ENCODE peak calls at places on chromosome 19, in eight cellular contexts. One of them, this sample, is unnamed.

GRCh38 chr19:10074153-10074552 is 12.0 kb upstream of the SHFL start:
- DNase-seq in stomach: no peak
- DNase-seq in breast epithelium: no peak
- DNase-seq in endothelial cell of umbilical vein: peak
- DNase-seq in sigmoid colon: no peak
- DNase-seq in suprapubic skin: no peak
- DNase-seq in HCT116: peak
- DNase-seq in SK-N-SH: no peak
- DNase-seq in this sample: no peak

GRCh38 chr19:40672038-40672437 is 18.4 kb downstream of the NUMBL start:
- DNase-seq in stomach: no peak
- DNase-seq in breast epithelium: no peak
- DNase-seq in endothelial cell of umbilical vein: no peak
- DNase-seq in sigmoid colon: no peak
- DNase-seq in suprapubic skin: no peak
- DNase-seq in HCT116: no peak
- DNase-seq in SK-N-SH: no peak
- DNase-seq in this sample: peak

GRCh38 chr19:14509382-14509781 is 8.8 kb downstream of the DNAJB1 start:
- DNase-seq in stomach: no peak
- DNase-seq in breast epithelium: no peak
- DNase-seq in endothelial cell of umbilical vein: no peak
- DNase-seq in sigmoid colon: no peak
- DNase-seq in suprapubic skin: no peak
- DNase-seq in HCT116: no peak
- DNase-seq in SK-N-SH: no peak
- DNase-seq in this sample: no peak

GRCh38 chr19:48174445-48175030 is 4.1 kb downstream of the ZSWIM9 start:
- DNase-seq in stomach: no peak
- DNase-seq in breast epithelium: no peak
- DNase-seq in endothelial cell of umbilical vein: no peak
- DNase-seq in sigmoid colon: no peak
- DNase-seq in suprapubic skin: no peak
- DNase-seq in HCT116: no peak
- DNase-seq in SK-N-SH: no peak
- DNase-seq in this sample: no peak

GRCh38 chr19:33052352-33052972 is 12.2 kb downstream of the RHPN2 start:
- DNase-seq in stomach: peak
- DNase-seq in breast epithelium: no peak
- DNase-seq in endothelial cell of umbilical vein: no peak
- DNase-seq in sigmoid colon: no peak
- DNase-seq in suprapubic skin: no peak
- DNase-seq in HCT116: no peak
- DNase-seq in SK-N-SH: no peak
- DNase-seq in this sample: no peak

GRCh38 chr19:41541990-41542584 is 33.9 kb upstream of the CEACAM21 start:
- DNase-seq in stomach: peak
- DNase-seq in breast epithelium: no peak
- DNase-seq in endothelial cell of umbilical vein: peak
- DNase-seq in sigmoid colon: peak
- DNase-seq in suprapubic skin: peak
- DNase-seq in HCT116: peak
- DNase-seq in SK-N-SH: peak
- DNase-seq in this sample: peak

GRCh38 chr19:50184196-50184595 is 19.2 kb upstream of the MYH14 start:
- DNase-seq in stomach: no peak
- DNase-seq in breast epithelium: no peak
- DNase-seq in endothelial cell of umbilical vein: no peak
- DNase-seq in sigmoid colon: no peak
- DNase-seq in suprapubic skin: no peak
- DNase-seq in HCT116: no peak
- DNase-seq in SK-N-SH: no peak
- DNase-seq in this sample: no peak

GRCh38 chr19:5515737-5516136 is 52.0 kb downstream of the TINCR start:
- DNase-seq in stomach: no peak
- DNase-seq in breast epithelium: no peak
- DNase-seq in endothelial cell of umbilical vein: no peak
- DNase-seq in sigmoid colon: no peak
- DNase-seq in suprapubic skin: no peak
- DNase-seq in HCT116: no peak
- DNase-seq in SK-N-SH: no peak
- DNase-seq in this sample: no peak

GRCh38 chr19:40745402-40745780 is 4.9 kb downstream of the ACTMAP start:
- DNase-seq in stomach: no peak
- DNase-seq in breast epithelium: no peak
- DNase-seq in endothelial cell of umbilical vein: peak
- DNase-seq in sigmoid colon: no peak
- DNase-seq in suprapubic skin: no peak
- DNase-seq in HCT116: no peak
- DNase-seq in SK-N-SH: no peak
- DNase-seq in this sample: no peak

GRCh38 chr19:38319421-38320258 is at the start of gene KCNK6:
- DNase-seq in stomach: peak
- DNase-seq in breast epithelium: peak
- DNase-seq in endothelial cell of umbilical vein: peak
- DNase-seq in sigmoid colon: no peak
- DNase-seq in suprapubic skin: no peak
- DNase-seq in HCT116: no peak
- DNase-seq in SK-N-SH: peak
- DNase-seq in this sample: peak

GRCh38 chr19:41531438-41532311 is 44.3 kb upstream of the CEACAM21 start:
- DNase-seq in stomach: peak
- DNase-seq in breast epithelium: peak
- DNase-seq in endothelial cell of umbilical vein: peak
- DNase-seq in sigmoid colon: peak
- DNase-seq in suprapubic skin: peak
- DNase-seq in HCT116: no peak
- DNase-seq in SK-N-SH: no peak
- DNase-seq in this sample: peak

GRCh38 chr19:49441210-49441959 is at the start of gene SLC17A7:
- DNase-seq in stomach: no peak
- DNase-seq in breast epithelium: no peak
- DNase-seq in endothelial cell of umbilical vein: no peak
- DNase-seq in sigmoid colon: peak
- DNase-seq in suprapubic skin: peak
- DNase-seq in HCT116: no peak
- DNase-seq in SK-N-SH: peak
- DNase-seq in this sample: no peak

DNA sequence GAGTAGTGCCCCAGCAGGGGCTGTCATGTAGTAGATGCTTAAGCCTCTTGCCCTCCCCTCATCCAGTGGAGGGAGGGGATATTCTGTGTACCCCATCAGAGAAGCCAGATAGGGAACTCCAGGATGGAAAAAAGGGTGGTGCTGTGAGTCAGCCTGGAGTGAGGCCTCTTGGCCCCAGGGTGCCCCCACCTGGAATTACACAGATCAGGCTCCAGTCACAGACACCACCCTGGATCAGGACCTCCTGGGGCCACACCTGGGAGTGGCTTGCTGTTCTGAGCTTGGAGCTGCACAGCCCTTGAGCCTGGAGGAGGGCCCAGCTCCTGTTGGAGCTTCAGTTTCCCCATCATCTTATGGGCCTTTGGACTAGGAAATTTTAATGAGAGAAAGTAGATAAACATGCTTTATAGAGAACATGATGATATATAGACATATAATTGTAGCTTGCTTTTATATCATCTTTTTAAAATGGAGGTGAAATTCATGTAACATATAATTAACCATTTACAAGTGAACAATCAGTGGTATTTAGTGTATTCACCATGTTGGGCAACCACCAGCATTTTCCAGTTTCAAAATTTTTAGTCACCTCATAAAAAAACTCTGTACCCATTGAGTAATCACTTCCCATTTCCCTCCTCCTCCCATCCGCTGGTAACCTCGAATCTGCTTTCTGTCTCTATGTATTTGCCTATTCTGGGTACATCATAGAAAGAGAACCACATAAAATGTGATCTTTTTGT is 24.6 kb downstream of the CYP4F22 start:
- DNase-seq in stomach: no peak
- DNase-seq in breast epithelium: no peak
- DNase-seq in endothelial cell of umbilical vein: no peak
- DNase-seq in sigmoid colon: no peak
- DNase-seq in suprapubic skin: no peak
- DNase-seq in HCT116: peak
- DNase-seq in SK-N-SH: no peak
- DNase-seq in this sample: no peak
- TF ChIP-seq POLR2AphosphoS5 in stomach: no peak
- TF ChIP-seq POLR2AphosphoS5 in breast epithelium: no peak
- TF ChIP-seq POLR2AphosphoS5 in endothelial cell of umbilical vein: no peak
- TF ChIP-seq POLR2AphosphoS5 in sigmoid colon: no peak
- TF ChIP-seq POLR2AphosphoS5 in suprapubic skin: no peak
- TF ChIP-seq POLR2AphosphoS5 in HCT116: no peak
- TF ChIP-seq POLR2AphosphoS5 in SK-N-SH: no peak
- TF ChIP-seq POLR2AphosphoS5 in this sample: no peak

DNA sequence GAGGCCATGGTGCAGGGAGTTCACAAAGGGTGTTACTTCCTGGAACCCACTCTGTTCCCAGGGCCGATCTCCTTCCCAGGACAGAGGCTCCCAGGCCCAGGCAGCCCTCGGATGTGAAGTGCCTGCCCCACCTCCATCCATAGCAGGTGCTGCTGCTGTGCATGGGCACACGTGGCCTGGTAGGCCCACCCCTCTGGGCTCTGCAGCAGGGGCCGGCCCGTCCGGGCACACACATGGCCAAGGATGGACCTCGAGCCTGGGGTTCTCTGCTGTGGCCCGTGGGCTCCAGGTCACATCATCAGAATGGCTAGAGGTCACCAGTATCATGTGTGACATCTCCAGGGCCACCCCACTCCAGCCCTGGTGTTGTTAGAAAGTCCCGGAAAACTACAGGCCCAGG is 71.8 kb downstream of the GADD45B start:
- DNase-seq in stomach: no peak
- DNase-seq in breast epithelium: no peak
- DNase-seq in endothelial cell of umbilical vein: no peak
- DNase-seq in sigmoid colon: peak
- DNase-seq in suprapubic skin: no peak
- DNase-seq in HCT116: no peak
- DNase-seq in SK-N-SH: no peak
- DNase-seq in this sample: peak
- H3K27ac ChIP-seq in stomach: no peak
- H3K27ac ChIP-seq in breast epithelium: peak
- H3K27ac ChIP-seq in endothelial cell of umbilical vein: no peak
- H3K27ac ChIP-seq in sigmoid colon: peak
- H3K27ac ChIP-seq in suprapubic skin: no peak
- H3K27ac ChIP-seq in HCT116: no peak
- H3K27ac ChIP-seq in SK-N-SH: no peak
- H3K27ac ChIP-seq in this sample: no peak

GRCh38 chr19:29541473-29542253 is 15.9 kb downstream of the VSTM2B start:
- DNase-seq in stomach: no peak
- DNase-seq in breast epithelium: no peak
- DNase-seq in endothelial cell of umbilical vein: no peak
- DNase-seq in sigmoid colon: no peak
- DNase-seq in suprapubic skin: no peak
- DNase-seq in HCT116: no peak
- DNase-seq in SK-N-SH: no peak
- DNase-seq in this sample: no peak

GRCh38 chr19:29543381-29543780 is 17.6 kb downstream of the VSTM2B start:
- DNase-seq in stomach: no peak
- DNase-seq in breast epithelium: no peak
- DNase-seq in endothelial cell of umbilical vein: no peak
- DNase-seq in sigmoid colon: peak
- DNase-seq in suprapubic skin: peak
- DNase-seq in HCT116: no peak
- DNase-seq in SK-N-SH: no peak
- DNase-seq in this sample: peak

GRCh38 chr19:29544656-29545360 is 19.0 kb downstream of the VSTM2B start:
- DNase-seq in stomach: no peak
- DNase-seq in breast epithelium: no peak
- DNase-seq in endothelial cell of umbilical vein: no peak
- DNase-seq in sigmoid colon: peak
- DNase-seq in suprapubic skin: peak
- DNase-seq in HCT116: no peak
- DNase-seq in SK-N-SH: no peak
- DNase-seq in this sample: peak

GRCh38 chr19:29542327-29542726 is 16.5 kb downstream of the VSTM2B start:
- DNase-seq in stomach: no peak
- DNase-seq in breast epithelium: no peak
- DNase-seq in endothelial cell of umbilical vein: no peak
- DNase-seq in sigmoid colon: no peak
- DNase-seq in suprapubic skin: no peak
- DNase-seq in HCT116: no peak
- DNase-seq in SK-N-SH: no peak
- DNase-seq in this sample: no peak

DNA sequence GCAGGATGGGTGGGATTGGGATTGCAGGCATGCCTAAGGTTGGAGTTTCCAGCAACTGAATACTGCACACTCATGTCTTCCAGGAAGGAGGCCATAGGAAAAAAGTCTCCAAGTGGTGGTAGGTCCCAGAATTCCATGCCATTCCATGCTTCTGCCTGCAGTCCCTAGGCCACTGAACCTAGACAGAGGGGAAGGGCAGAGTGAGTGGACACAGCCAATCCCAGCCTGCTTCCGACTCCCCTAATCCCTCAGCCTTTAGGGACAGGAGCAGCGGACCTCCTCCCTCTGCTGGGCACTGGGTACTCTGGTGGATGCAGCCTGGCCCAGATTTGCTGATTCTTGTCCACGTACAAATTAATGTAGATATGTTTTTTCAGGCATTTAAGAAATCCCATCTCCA is 17.0 kb downstream of the VSTM2B start:
- DNase-seq in stomach: no peak
- DNase-seq in breast epithelium: no peak
- DNase-seq in endothelial cell of umbilical vein: no peak
- DNase-seq in sigmoid colon: peak
- DNase-seq in suprapubic skin: peak
- DNase-seq in HCT116: no peak
- DNase-seq in SK-N-SH: no peak
- DNase-seq in this sample: peak
- TF ChIP-seq CTCF in stomach: no peak
- TF ChIP-seq CTCF in breast epithelium: no peak
- TF ChIP-seq CTCF in endothelial cell of umbilical vein: no peak
- TF ChIP-seq CTCF in sigmoid colon: no peak
- TF ChIP-seq CTCF in suprapubic skin: no peak
- TF ChIP-seq CTCF in HCT116: no peak
- TF ChIP-seq CTCF in SK-N-SH: no peak
- TF ChIP-seq CTCF in this sample: no peak

GRCh38 chr19:58474997-58475713 is 997 bp upstream of the ZNF446 start:
- DNase-seq in stomach: no peak
- DNase-seq in breast epithelium: no peak
- DNase-seq in endothelial cell of umbilical vein: no peak
- DNase-seq in sigmoid colon: no peak
- DNase-seq in suprapubic skin: no peak
- DNase-seq in HCT116: no peak
- DNase-seq in SK-N-SH: no peak
- DNase-seq in this sample: no peak

GRCh38 chr19:58477871-58478270 is 1.7 kb downstream of the ZNF446 start:
- DNase-seq in stomach: no peak
- DNase-seq in breast epithelium: no peak
- DNase-seq in endothelial cell of umbilical vein: no peak
- DNase-seq in sigmoid colon: no peak
- DNase-seq in suprapubic skin: no peak
- DNase-seq in HCT116: no peak
- DNase-seq in SK-N-SH: no peak
- DNase-seq in this sample: no peak

GRCh38 chr19:58477130-58477529 is 978 bp downstream of the ZNF446 start:
- DNase-seq in stomach: no peak
- DNase-seq in breast epithelium: no peak
- DNase-seq in endothelial cell of umbilical vein: no peak
- DNase-seq in sigmoid colon: no peak
- DNase-seq in suprapubic skin: no peak
- DNase-seq in HCT116: no peak
- DNase-seq in SK-N-SH: no peak
- DNase-seq in this sample: peak

GRCh38 chr19:58475714-58476497 is at the start of gene ZNF446:
- DNase-seq in stomach: peak
- DNase-seq in breast epithelium: peak
- DNase-seq in endothelial cell of umbilical vein: peak
- DNase-seq in sigmoid colon: peak
- DNase-seq in suprapubic skin: peak
- DNase-seq in HCT116: peak
- DNase-seq in SK-N-SH: peak
- DNase-seq in this sample: peak

GRCh38 chr19:58476498-58477015 is 405 bp downstream of the ZNF446 start:
- DNase-seq in stomach: no peak
- DNase-seq in breast epithelium: no peak
- DNase-seq in endothelial cell of umbilical vein: no peak
- DNase-seq in sigmoid colon: no peak
- DNase-seq in suprapubic skin: no peak
- DNase-seq in HCT116: no peak
- DNase-seq in SK-N-SH: peak
- DNase-seq in this sample: no peak
- TF ChIP-seq POLR2AphosphoS5 in stomach: no peak
- TF ChIP-seq POLR2AphosphoS5 in breast epithelium: no peak
- TF ChIP-seq POLR2AphosphoS5 in endothelial cell of umbilical vein: no peak
- TF ChIP-seq POLR2AphosphoS5 in sigmoid colon: no peak
- TF ChIP-seq POLR2AphosphoS5 in suprapubic skin: no peak
- TF ChIP-seq POLR2AphosphoS5 in HCT116: no peak
- TF ChIP-seq POLR2AphosphoS5 in SK-N-SH: no peak
- TF ChIP-seq POLR2AphosphoS5 in this sample: no peak